ENCODE peak calls at places on chromosomes 16 and 17, in five cellular contexts. U is H9, E is brain microvascular endothelial cell, B is IMR-90, L is lower lobe of right lung. J is an unnamed sample. For H3K27me3, the result is how much of the 10 kb centered on the place peaks cover.

GRCh38 chr17:77247609-77248008 is 106.8 kb downstream of the SEC14L1 start:
- DNase-seq in U (no peak), E (no peak), B (no peak), L (no peak), J (no peak)

GRCh38 chr16:67445441-67445912 is 14.6 kb downstream of the HSD11B2 start:
- DNase-seq in U (no peak), E (no peak), B (no peak), L (no peak), J (no peak)

GRCh38 chr16:75231570-75231969 is 12.8 kb downstream of the CTRB1 start:
- DNase-seq in U (no peak), E (no peak), B (no peak), L (no peak), J (no peak)

GRCh38 chr16:4380131-4381063 is 8.7 kb downstream of the VASN start:
- DNase-seq in U (no peak), E (no peak), B (no peak), L (no peak), J (no peak)

GRCh38 chr16:50102046-50102756 is 36.4 kb downstream of the HEATR3 start:
- DNase-seq in U (no peak), E (peak), B (peak), L (no peak), J (no peak)

GRCh38 chr17:36611345-36612072 is 10.1 kb downstream of the MRM1 start:
- DNase-seq in U (no peak), E (peak), B (peak), L (no peak), J (no peak)

GRCh38 chr16:50737420-50737959 is 4.4 kb upstream of the CYLD start:
- DNase-seq in U (no peak), E (no peak), B (peak), L (no peak), J (no peak)

GRCh38 chr16:15639061-15639568 is 3.8 kb downstream of the MARF1 start:
- DNase-seq in U (no peak), E (no peak), B (no peak), L (no peak), J (no peak)

GRCh38 chr17:3513305-3514035 is 37.7 kb downstream of the ASPA start:
- DNase-seq in U (no peak), E (no peak), B (no peak), L (no peak), J (no peak)

GRCh38 chr16:23877107-23878070 is 41.6 kb downstream of the PRKCB start:
- DNase-seq in U (peak), E (no peak), B (no peak), L (no peak), J (no peak)
- TF ChIP-seq CTCF in U (peak), E (no peak), B (no peak), L (no peak), J (peak)

GRCh38 chr17:28370035-28370743 is at the start of gene VTN:
- DNase-seq in U (peak), E (no peak), B (peak), L (peak), J (peak)
- H3K27ac ChIP-seq in U (no peak), E (no peak), B (peak), L (peak), J (peak)

DNA sequence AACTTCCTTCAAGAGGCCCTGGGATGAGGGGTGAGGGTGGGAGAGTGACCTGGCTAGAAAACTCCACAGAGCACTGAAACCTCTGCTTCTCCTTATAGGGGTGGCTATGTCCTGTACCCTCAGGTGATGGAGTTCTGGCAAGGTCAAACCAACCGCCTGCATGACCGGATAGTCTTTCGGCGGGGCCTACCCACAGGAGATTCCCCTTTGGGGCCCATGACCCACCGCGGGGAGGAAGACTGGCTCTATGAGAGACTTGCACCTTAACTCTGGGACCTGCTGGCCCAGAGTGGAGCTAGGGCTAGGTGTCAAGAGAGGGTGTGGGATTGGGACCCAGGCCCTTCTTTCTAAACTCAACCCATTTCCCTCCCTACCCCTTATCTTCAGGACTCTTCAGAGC is 5.1 kb downstream of the PNPO start:
- DNase-seq in U (no peak), E (no peak), B (no peak), L (no peak), J (no peak)
- H3K27me3 ChIP-seq in U (under half), E (under half), B (under half), L (under half), J (under half)

GRCh38 chr17:5747276-5747675 is 163.0 kb upstream of the NLRP1 start:
- DNase-seq in U (no peak), E (no peak), B (no peak), L (no peak), J (no peak)
- TF ChIP-seq CTCF in U (peak), E (peak), B (no peak), L (no peak), J (peak)

GRCh38 chr17:27622160-27622559 is 8.8 kb upstream of the LGALS9 start:
- DNase-seq in U (no peak), E (no peak), B (no peak), L (no peak), J (no peak)
- H3K27ac ChIP-seq in U (no peak), E (no peak), B (no peak), L (no peak), J (no peak)

DNA sequence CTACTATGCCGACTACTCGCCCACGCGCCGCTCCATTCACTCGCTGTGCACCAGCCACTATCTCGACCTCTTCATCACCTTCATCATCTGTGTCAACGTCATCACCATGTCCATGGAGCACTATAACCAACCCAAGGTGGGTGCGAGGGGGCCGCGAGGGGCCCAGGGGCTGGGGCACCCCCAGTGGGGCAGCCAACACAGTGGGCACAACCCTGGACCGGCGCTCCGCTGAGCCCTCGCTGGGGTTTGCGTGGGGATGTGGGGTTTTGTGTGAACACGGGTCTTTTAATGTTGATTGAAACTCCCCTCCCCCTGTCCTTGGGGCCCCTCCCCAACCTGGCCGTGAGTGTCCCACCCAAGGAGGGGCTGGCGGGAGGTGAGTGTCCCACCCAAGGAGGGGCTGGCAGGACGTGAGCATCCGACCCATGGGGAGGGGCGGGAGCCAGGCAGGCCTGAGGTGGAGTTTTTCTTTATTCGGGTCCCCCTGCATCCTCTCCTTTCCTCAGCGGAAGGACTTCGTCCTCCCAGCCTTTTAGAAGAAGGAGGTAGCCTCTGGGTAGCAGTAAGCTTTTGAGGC is 11.2 kb downstream of the TPSG1 start:
- DNase-seq in U (no peak), E (no peak), B (no peak), L (no peak), J (no peak)
- H3K27me3 ChIP-seq in U (under half), E (under half), B (under half), L (under half), J (under half)

GRCh38 chr16:47571049-47571448 is 109.9 kb downstream of the PHKB start:
- DNase-seq in U (no peak), E (no peak), B (no peak), L (no peak), J (no peak)
- TF ChIP-seq CTCF in U (peak), E (no peak), B (no peak), L (no peak), J (no peak)

DNA sequence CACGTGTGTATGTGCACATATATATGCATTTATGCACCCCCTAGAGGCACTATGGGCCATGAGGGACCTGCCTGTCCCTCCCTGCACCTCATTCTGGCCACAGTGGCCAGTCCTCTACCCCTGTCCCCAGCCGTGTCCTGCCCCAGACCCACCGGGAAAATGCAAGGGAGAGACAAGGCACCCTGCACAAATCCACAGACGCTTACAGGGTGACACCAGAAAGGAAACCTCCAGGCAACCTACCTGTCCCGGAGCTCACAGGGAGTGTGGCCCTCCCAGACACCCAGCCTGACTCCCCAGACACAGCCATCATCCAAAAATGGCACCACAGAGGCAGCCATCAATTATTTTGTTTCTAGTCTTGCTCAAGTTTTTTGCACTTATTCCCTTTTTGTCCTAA is 440.4 kb downstream of the SOX9 start:
- DNase-seq in U (no peak), E (no peak), B (no peak), L (peak), J (no peak)
- H3K27ac ChIP-seq in U (no peak), E (no peak), B (no peak), L (no peak), J (no peak)

GRCh38 chr17:49521088-49521450 is 26.0 kb downstream of the NGFR start:
- DNase-seq in U (peak), E (no peak), B (no peak), L (no peak), J (no peak)

GRCh38 chr17:49520386-49521087 is 25.4 kb downstream of the NGFR start:
- DNase-seq in U (peak), E (no peak), B (no peak), L (no peak), J (no peak)

GRCh38 chr17:49522329-49522890 is 27.3 kb downstream of the NGFR start:
- DNase-seq in U (peak), E (no peak), B (no peak), L (no peak), J (no peak)

GRCh38 chr17:49523196-49523595 is 28.1 kb downstream of the NGFR start:
- DNase-seq in U (peak), E (no peak), B (no peak), L (no peak), J (no peak)

GRCh38 chr17:49521521-49522185 is 26.6 kb downstream of the NGFR start:
- DNase-seq in U (peak), E (no peak), B (no peak), L (no peak), J (no peak)
- H3K27me3 ChIP-seq in U (under half), E (under half), B (half or more), L (under half), J (under half)

GRCh38 chr17:33674685-33675084 is 381.6 kb upstream of the ASIC2 start:
- DNase-seq in U (peak), E (peak), B (peak), L (peak), J (peak)
- TF ChIP-seq CTCF in U (peak), E (peak), B (peak), L (peak), J (peak)

J was measured in WERI-Rb-1.